ENCODE peak calls at places on chromosome 22, in eight cellular contexts. I is fibroblast of lung, J is esophagus squamous epithelium, S is choroid plexus epithelial cell, W is foreskin fibroblast, Q is cardiac fibroblast, P is sigmoid colon, U is AG04450. E is an unnamed sample.

GRCh38 chr22:40635008-40635939 is 1.2 kb downstream of the MRTFA start:
- DNase-seq in I (peak), J (no peak), S (peak), W (no peak), Q (peak), P (peak), U (no peak), E (no peak)

GRCh38 chr22:44497218-44497903 is 672 bp downstream of the RTL6 start:
- DNase-seq in I (peak), J (no peak), S (peak), W (peak), Q (peak), P (peak), U (no peak), E (no peak)

GRCh38 chr22:49271831-49272230 is 555.8 kb downstream of the BRD1 start:
- DNase-seq in I (no peak), J (no peak), S (no peak), W (no peak), Q (no peak), P (no peak), U (no peak), E (no peak)

GRCh38 chr22:28019881-28020861 is 101.1 kb upstream of the PITPNB start:
- DNase-seq in I (peak), J (no peak), S (peak), W (peak), Q (peak), P (peak), U (no peak), E (no peak)

GRCh38 chr22:35712672-35713071 is 5.0 kb upstream of the APOL5 start:
- DNase-seq in I (no peak), J (no peak), S (no peak), W (no peak), Q (no peak), P (no peak), U (no peak), E (no peak)

GRCh38 chr22:44037519-44038370 is 13.6 kb downstream of the PARVB start:
- DNase-seq in I (peak), J (no peak), S (peak), W (peak), Q (peak), P (peak), U (peak), E (peak)

GRCh38 chr22:42869888-42870480 is 12.9 kb upstream of the ARFGAP3 start:
- DNase-seq in I (no peak), J (no peak), S (no peak), W (no peak), Q (no peak), P (no peak), U (no peak), E (no peak)

GRCh38 chr22:44147036-44147645 is 33.6 kb upstream of the PARVG start:
- DNase-seq in I (no peak), J (no peak), S (no peak), W (no peak), Q (no peak), P (no peak), U (no peak), E (no peak)

GRCh38 chr22:44616882-44617655 is 84.9 kb upstream of the PRR5 start:
- DNase-seq in I (no peak), J (no peak), S (no peak), W (no peak), Q (no peak), P (no peak), U (no peak), E (no peak)

GRCh38 chr22:17787159-17788022 is 13.1 kb upstream of the BID start:
- DNase-seq in I (peak), J (no peak), S (no peak), W (no peak), Q (peak), P (no peak), U (no peak), E (no peak)

GRCh38 chr22:44486538-44486937 is 11.5 kb downstream of the RTL6 start:
- DNase-seq in I (peak), J (no peak), S (no peak), W (no peak), Q (no peak), P (no peak), U (no peak), E (no peak)

GRCh38 chr22:42619261-42620063 is 4.8 kb upstream of the POLDIP3 start:
- DNase-seq in I (no peak), J (no peak), S (no peak), W (no peak), Q (no peak), P (no peak), U (no peak), E (no peak)

GRCh38 chr22:17171313-17172171 is 12.5 kb upstream of the HDHD5 start:
- DNase-seq in I (peak), J (peak), S (peak), W (peak), Q (peak), P (peak), U (peak), E (peak)

GRCh38 chr22:49862408-49862776 is 8.7 kb downstream of the ZBED4 start:
- DNase-seq in I (peak), J (no peak), S (no peak), W (no peak), Q (no peak), P (no peak), U (no peak), E (no peak)

GRCh38 chr22:18023509-18024275 is 669 bp downstream of the MICAL3 start:
- DNase-seq in I (peak), J (no peak), S (peak), W (peak), Q (peak), P (peak), U (peak), E (no peak)

DNA sequence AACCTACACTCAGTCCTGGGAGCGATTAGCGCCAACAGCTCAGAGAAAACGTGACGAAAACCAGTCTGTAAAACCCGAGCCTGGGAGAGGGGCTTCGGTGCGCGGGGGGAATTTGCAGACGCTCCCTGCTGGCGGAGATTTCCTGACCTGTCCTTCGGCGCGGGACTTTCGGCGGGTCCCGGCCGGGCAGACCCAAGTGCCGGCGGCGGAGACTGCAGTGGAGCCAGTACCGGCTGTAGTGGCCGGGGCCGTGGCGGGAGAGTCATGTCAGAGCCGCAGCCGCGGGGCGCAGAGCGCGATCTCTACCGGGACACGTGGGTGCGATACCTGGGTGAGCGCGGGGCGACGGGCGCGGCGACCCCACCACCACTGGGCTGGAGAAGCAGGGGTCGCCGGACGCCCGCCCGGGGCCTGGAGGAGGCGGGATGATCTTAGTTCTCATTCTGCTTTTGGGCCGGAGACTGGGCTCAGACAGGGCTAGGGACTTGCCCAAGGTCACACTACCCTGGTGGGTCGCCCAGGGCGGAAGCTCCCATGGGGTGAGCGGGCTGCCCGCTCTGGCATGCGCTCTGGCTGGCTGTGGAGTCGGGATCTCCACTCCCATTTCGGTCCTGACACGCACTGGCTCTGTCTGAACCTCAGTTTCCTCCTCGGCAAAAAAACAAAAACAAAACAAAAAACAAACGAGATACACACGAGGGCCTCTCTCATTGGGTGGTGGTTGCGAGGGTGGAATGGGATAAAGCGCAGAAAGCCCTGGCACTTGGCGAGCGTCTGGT is at the start of gene MTFP1:
- DNase-seq in I (peak), J (no peak), S (peak), W (peak), Q (peak), P (peak), U (no peak), E (no peak)
- TF ChIP-seq CTCF in I (no peak), J (no peak), S (peak), W (no peak), Q (no peak), P (no peak), U (peak), E (peak)

DNA sequence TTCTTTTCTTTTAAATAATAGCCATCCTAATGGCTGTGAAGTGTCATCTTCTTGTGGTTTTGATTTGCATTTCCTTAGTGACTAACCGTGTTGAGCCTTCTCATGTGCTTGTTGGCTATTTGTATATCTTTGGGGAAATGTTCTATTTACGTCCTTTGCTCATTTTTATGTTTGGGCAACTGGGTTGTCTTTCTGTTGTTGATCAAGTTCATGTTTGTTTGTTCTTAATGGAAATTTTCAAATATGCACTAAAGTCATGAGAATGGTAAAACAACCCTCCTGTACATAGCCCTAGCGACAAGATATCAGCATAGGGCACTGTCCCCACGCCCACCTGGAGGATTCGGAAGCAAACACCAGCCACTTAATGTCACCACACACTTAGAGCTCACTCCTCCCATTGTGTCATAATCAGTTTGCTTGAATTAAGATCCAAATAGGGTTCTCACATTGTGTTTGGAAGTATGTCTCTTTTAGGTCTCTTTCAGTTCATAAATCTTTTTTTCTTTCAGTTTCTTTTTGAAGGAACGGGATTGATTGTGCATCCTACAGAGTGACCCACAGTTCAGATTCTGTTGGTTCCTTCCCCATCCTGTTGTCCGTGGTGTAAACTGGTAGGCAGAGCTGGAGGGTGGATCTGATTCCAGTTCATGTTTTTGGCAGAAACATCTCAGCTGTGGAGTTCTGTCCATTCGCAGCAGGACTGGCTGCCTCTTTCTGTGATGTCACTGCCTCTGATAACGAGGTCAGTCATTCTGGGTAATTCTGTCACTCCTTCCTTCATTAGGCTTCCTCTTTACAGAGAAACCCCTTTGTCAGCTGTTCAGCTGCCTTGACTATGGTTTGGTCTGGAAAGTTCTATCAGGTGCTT is 26.4 kb upstream of the ADORA2A start:
- DNase-seq in I (peak), J (no peak), S (no peak), W (peak), Q (peak), P (no peak), U (no peak), E (no peak)
- H3K4me3 ChIP-seq in I (peak), J (no peak), S (no peak), W (peak), Q (no peak), P (no peak), U (no peak), E (no peak)

DNA sequence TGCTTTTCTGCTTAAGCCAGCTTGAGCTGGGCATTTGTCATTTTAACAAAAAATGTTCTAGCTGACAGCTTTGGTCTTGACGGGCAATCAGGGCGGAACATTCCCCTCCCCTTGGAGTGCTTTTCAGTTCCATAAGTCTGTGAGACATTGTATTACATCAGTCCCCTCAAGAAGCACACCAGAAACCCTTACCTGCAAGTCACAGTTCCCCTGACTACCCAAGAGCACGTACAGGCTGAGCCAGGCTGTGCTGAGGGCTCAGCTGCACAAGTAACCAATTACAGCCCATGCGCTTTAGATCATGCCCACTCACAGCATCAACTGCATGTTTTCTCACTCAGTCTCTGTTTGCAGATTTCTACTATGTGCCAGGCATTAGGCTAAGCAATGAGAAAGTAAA is 19.1 kb downstream of the HIRA start:
- DNase-seq in I (no peak), J (no peak), S (no peak), W (no peak), Q (no peak), P (peak), U (no peak), E (no peak)
- TF ChIP-seq CTCF in I (no peak), J (no peak), S (no peak), W (no peak), Q (no peak), P (no peak), U (no peak), E (no peak)

GRCh38 chr22:38313384-38313955 is 3.8 kb downstream of the CSNK1E start:
- DNase-seq in I (peak), J (no peak), S (peak), W (peak), Q (peak), P (peak), U (peak), E (no peak)
- H3K4me3 ChIP-seq in I (peak), J (peak), S (peak), W (peak), Q (peak), P (peak), U (peak), E (peak)

DNA sequence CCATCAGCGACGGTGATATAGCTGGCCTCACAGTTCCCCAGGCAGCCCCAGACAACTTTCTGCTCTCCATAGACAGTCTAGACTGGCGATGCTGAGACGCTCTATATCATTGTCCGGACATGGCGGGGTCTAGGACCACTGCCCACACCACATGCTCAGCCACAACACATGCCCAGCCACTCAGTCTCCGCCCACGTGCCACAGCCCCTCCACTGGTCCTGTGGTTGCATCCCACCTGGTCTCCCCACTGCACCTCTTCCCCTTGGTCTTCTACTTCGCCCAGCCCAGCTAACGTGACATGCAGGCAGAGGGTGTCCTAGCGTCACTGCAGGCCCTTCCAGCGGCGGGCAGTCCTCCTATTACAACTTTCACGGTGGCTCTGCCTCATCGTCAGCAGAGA is 22.9 kb upstream of the YPEL1 start:
- DNase-seq in I (no peak), J (no peak), S (no peak), W (no peak), Q (no peak), P (no peak), U (no peak), E (no peak)
- TF ChIP-seq CTCF in I (no peak), J (no peak), S (no peak), W (no peak), Q (no peak), P (no peak), U (no peak), E (no peak)

DNA sequence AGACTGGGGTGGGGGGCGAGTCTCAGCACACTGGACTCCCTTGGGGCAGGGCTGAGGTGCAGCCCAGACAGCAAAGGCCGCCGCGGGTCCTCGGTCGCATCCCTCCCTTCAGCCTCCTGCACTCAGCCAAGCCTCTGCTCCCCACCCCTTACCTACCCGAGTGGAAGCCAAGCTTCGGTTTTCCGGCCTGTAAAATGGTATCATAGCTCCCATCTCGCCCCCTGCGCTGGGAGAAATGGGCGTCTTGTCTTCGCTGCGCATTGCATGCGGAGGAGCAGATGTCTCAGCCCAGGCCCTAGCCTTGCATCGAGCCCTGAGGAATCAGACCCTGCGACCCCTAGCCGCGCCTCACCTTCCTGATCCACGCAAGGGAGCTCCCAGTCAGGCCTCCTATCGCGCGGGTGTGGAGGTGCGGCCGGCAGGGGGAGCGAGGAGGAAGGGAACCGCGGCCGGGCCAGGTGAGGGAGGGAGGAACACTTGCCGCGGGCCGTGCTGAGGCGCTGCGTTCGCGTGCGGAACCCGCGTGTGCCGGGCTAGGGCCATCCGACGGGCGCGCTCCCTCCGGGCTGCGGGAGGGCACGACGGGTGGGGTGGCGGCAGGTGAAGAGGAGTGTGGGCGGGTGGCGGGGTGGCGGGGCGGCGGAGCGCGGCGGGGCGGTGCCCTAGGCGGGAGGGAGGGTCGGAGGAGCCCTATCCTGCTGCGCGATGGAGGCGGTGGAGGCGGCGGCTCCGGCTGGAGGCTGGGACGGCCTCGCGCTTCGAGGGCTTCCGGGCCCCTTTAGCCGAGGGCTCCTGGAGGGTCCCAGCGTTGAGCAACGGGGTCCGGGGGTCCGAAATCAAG is 4.1 kb upstream of the TBX1 start:
- DNase-seq in I (no peak), J (no peak), S (peak), W (no peak), Q (peak), P (no peak), U (no peak), E (no peak)
- H3K4me3 ChIP-seq in I (no peak), J (peak), S (no peak), W (no peak), Q (no peak), P (peak), U (no peak), E (no peak)

GRCh38 chr22:48261706-48262105 is 1499.3 kb downstream of the TBC1D22A start:
- DNase-seq in I (no peak), J (no peak), S (no peak), W (no peak), Q (no peak), P (no peak), U (no peak), E (no peak)
- TF ChIP-seq CTCF in I (no peak), J (no peak), S (no peak), W (no peak), Q (no peak), P (no peak), U (no peak), E (no peak)

DNA sequence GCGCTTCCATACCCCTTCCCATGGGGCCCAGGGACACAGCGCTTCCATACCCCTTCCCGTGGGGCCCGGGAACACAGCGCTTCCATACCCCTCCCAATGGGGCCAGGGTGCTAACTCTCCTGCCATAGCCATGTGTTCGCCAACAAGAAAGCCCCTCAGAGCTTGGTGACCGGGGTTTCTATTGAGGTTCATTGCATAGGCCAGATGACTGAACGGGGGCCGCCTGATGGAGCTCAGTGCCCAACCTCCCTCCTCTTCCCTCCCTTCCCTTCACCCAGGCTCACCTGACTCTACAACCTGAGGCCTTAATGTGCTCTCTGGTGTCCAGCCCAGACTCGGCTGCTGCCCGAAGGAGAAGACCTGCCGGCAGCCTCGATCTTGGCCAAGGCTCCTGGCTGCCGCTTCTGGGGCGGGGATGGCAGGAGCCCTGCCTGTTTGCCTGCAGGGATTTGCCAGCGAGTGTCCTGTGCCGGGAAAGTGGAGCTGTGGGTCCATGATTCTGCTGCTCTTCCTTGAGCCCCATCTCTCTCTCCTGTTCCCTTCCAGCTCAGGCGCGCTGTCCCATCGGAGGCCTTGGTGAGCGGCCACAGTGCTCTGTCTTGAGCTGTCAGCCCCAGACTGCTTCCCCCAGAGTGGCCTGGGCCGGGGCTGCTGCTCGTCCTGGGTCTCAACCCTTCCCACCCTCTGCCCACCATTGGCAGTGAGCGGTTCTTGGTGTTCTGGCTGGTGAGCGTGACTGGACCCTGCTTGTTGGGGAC is 267.0 kb downstream of the TBC1D22A start:
- DNase-seq in I (no peak), J (no peak), S (no peak), W (no peak), Q (no peak), P (peak), U (no peak), E (no peak)
- H3K4me3 ChIP-seq in I (no peak), J (no peak), S (no peak), W (no peak), Q (no peak), P (no peak), U (no peak), E (no peak)

DNA sequence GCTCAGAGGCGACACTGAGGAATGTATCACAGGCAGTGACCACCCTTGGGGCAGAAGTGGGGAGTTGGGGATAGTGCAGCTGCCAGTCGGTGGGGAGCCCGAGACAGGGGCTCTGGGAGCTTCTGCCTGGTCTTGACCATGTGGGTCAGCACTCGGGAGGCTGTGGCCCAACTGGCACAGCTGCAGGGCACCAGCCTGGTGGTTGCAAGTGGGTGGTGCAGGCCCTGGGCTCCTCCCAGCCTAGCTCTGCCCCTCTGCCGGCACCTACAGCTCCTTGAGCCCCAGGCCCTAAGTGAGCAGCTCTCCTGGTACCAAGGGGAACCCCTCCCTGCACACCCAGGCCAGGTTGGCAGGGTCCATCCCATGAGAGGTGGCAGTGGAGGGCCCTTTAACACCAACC is 12.6 kb upstream of the RASL10A start:
- DNase-seq in I (no peak), J (no peak), S (no peak), W (no peak), Q (no peak), P (no peak), U (no peak), E (no peak)
- TF ChIP-seq CTCF in I (peak), J (no peak), S (no peak), W (no peak), Q (no peak), P (no peak), U (no peak), E (no peak)